ENCODE peak calls at places on chromosomes 4 and X, in four cellular contexts. C, Z, X and A are unnamed samples.

GRCh38 chrX:34578237-34578636 is 78.8 kb downstream of the TMEM47 start:
- DNase-seq in C (no peak), Z (no peak), X (no peak), A (peak; percentile 0)

GRCh38 chr4:157888281-157888680 is 284.5 kb downstream of the GASK1B start:
- DNase-seq in C (no peak), Z (no peak), X (no peak), A (no peak)

GRCh38 chrX:136209016-136209738 is 42.0 kb downstream of the MAP7D3 start:
- DNase-seq in C (no peak), Z (peak; percentile 51), X (no peak), A (peak; percentile 62)

GRCh38 chr4:2261110-2261852 is 628 bp downstream of the MXD4 start:
- DNase-seq in C (no peak), Z (peak; percentile 73), X (no peak), A (peak; percentile 88)

GRCh38 chr4:70601422-70602039 is 9.5 kb downstream of the AMBN start:
- DNase-seq in C (peak; percentile 62), Z (peak; percentile 24), X (peak; percentile 34), A (peak; percentile 13)

GRCh38 chrX:49204709-49205108 is 4.7 kb upstream of the SYP start:
- DNase-seq in C (no peak), Z (no peak), X (no peak), A (no peak)

GRCh38 chrX:55919367-55920221 is 202.0 kb downstream of the RRAGB start:
- DNase-seq in C (no peak), Z (no peak), X (peak; percentile 85), A (no peak)

GRCh38 chrX:45801554-45801953 is 600.9 kb upstream of the DIPK2B start:
- DNase-seq in C (no peak), Z (no peak), X (no peak), A (peak; percentile 10)

DNA sequence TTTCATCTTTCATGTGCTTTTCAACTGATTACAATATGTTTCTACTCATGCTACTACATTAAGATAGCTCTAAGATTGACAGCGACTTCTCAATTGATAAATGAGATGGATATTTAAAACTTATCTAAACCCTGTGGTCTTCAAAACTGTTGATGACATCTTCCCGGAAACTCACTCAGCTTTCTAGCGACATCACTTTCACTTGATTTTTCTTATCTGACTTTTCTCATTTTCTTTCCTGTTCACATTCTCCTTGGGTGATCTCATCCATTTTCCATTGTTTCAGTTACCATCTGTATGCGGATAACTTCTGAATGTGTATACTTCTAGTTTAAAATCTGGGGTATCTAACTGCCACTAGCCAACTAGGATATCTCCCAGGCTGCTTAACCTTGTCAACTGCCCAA is 3.1 kb downstream of the POLR2B start:
- DNase-seq in C (no peak), Z (no peak), X (no peak), A (no peak)
- TF ChIP-seq NFIC in C (no peak), Z (no peak), X (no peak), A (no peak)

DNA sequence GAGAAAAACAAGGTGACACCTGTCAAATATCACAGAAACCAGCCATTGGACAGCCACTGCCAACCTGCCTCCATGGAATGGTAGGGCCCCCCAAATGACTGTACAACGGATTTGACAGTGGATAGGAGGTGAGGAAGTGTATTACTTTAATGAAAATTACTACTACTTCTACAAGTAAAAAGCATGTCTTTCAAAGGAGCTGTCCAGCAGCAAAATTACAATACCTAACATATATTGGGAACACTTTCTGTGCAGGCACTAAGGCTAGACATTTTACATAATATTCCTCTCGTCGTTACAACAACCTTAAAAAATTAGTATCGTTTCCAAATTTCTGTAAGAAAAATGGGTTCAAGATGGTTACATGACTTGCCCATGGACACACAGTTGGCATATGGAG is 14.9 kb downstream of the PPP3CA start:
- DNase-seq in C (no peak), Z (no peak), X (no peak), A (no peak)
- TF ChIP-seq FOXM1 in C (no peak), Z (no peak), X (no peak), A (no peak)

GRCh38 chr4:152106113-152106763 is 345.4 kb upstream of the GATB start:
- DNase-seq in C (peak; percentile 38), Z (no peak), X (no peak), A (no peak)

GRCh38 chr4:152104286-152104685 is 343.5 kb upstream of the GATB start:
- DNase-seq in C (no peak), Z (no peak), X (no peak), A (no peak)

GRCh38 chr4:152106781-152107321 is 346.0 kb upstream of the GATB start:
- DNase-seq in C (no peak), Z (no peak), X (no peak), A (no peak)

GRCh38 chr4:152103181-152103901 is 342.5 kb upstream of the GATB start:
- DNase-seq in C (no peak), Z (no peak), X (no peak), A (no peak)

DNA sequence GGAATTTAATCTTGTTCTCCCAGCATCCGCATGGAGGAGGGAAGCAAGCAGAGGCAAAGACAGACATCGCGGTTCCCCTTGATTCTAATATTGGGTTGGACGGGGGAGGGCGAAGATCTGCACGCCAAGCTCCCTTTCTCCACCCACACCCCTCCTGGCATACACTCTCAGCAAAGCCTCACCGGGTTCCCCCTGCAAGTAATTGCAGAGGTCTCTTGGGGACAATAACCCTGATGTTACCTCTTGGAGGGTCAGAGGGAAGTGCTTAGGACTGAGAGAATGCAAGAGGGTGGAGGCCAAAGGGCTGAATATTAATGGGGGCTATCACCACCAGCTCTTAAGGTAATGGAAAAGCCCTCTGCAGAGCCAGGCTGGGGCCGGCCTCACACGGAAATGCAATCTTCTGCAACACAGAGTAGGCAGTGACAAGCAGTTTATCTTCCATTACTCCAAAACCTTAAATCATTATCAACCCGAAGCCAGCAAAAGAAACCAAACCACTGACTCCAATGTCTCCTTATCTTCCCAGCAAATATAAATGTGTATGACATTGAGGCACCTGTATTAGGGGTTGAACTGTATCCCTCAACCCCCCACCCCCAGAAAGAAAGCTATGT is 344.1 kb upstream of the GATB start:
- DNase-seq in C (no peak), Z (no peak), X (no peak), A (no peak)
- TF ChIP-seq NFIC in C (no peak), Z (no peak), X (no peak), A (no peak)

DNA sequence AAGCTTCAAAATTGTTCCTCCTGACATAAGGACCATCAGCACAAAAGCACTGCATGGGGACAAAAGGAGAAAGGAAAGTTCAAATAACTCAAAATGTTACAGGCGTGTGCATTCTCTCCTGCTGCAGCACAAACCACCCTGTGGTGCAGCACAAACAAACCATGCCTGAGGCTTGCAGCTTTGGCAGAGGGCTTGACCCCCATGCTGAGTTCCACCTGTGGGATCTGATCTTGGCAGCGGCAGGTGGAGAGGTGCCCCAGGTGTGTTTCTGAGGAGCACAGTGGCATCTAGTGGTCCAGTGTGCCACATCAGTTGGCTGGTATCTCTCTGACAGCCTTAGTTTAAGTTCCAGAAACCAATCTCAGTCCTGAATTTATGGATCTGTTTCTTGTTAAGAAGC is 164.6 kb downstream of the SOWAHB start:
- DNase-seq in C (no peak), Z (no peak), X (no peak), A (no peak)
- TF ChIP-seq FOXM1 in C (no peak), Z (no peak), X (no peak), A (no peak)

DNA sequence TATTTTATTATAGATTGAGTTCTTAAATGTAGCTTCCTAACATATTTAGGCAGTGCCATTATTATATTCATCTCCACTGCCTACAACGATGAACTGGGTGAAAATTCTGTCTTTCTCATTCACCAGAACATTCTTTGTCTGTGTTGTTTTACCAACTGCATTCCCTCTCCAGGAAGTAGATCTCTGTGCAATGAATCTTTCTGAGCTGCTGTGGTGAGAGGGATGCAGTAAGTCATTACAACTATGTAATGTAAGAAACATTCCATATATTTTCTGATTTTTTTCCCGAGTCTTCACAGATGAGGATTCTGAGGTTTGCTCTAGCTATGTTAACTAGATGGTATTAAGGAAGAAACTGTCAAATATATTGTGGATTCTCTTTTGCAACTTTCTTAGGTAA is 811.9 kb upstream of the PCDH7 start:
- DNase-seq in C (no peak), Z (no peak), X (no peak), A (no peak)
- TF ChIP-seq NFIC in C (no peak), Z (no peak), X (no peak), A (no peak)

GRCh38 chr4:104475652-104476051 is 19.0 kb downstream of the CXXC4 start:
- DNase-seq in C (no peak), Z (no peak), X (no peak), A (no peak)
- TF ChIP-seq FOXM1 in C (no peak), Z (no peak), X (no peak), A (no peak)

GRCh38 chr4:53280846-53281245 is 85.0 kb downstream of the SCFD2 start:
- DNase-seq in C (no peak), Z (no peak), X (no peak), A (no peak)

DNA sequence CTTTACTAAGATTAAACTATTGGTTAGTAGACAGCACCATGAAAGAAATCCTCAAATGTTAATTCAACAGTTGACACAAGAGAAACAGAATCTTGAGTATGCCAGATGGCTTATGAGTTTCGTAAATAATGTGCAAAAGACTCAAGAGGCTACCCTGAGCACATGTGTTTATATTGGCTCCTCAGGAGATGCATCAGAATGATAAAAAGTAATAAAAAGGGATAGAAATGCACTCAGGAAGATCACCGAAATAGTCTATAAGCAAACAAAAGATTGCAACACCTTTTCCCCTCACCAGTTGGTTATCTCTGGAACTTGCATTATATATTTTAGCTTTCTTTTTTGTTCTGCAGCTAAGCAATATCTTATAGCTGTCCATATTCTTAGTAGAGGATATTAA is 84.4 kb downstream of the SCFD2 start:
- DNase-seq in C (no peak), Z (no peak), X (no peak), A (no peak)
- TF ChIP-seq NFIC in C (no peak), Z (no peak), X (no peak), A (no peak)

GRCh38 chrX:112841114-112841819 is 636 bp upstream of the AMOT start:
- DNase-seq in C (peak; percentile 43), Z (peak; percentile 90), X (no peak), A (peak; percentile 86)
- TF ChIP-seq FOXM1 in C (no peak), Z (no peak), X (no peak), A (no peak)

GRCh38 chr4:75745192-75745591 is 20.8 kb downstream of the USO1 start:
- DNase-seq in C (peak; percentile 67), Z (no peak), X (no peak), A (no peak)
- TF ChIP-seq NFIC in C (no peak), Z (no peak), X (no peak), A (no peak)